ENCODE peak calls at places on chromosomes 7 and 10, in six cellular contexts. One of them, this sample, is unnamed.

GRCh38 chr7:28926871-28927597 is 31.1 kb downstream of the TRIL start:
- DNase-seq in fibroblast of mammary gland: peak
- DNase-seq in A172: peak
- DNase-seq in SHP77: peak
- DNase-seq in nucleus accumbens: peak
- DNase-seq in activated T-cell treated with anti-CD3 and anti-CD28 coated beads, Interleukin-2, amount 50 U/mL, for 72 hours: peak
- DNase-seq in this sample: peak

GRCh38 chr10:34252111-34252510 is 563.0 kb downstream of the PARD3 start:
- DNase-seq in fibroblast of mammary gland: no peak
- DNase-seq in A172: peak
- DNase-seq in SHP77: peak
- DNase-seq in nucleus accumbens: no peak
- DNase-seq in activated T-cell treated with anti-CD3 and anti-CD28 coated beads, Interleukin-2, amount 50 U/mL, for 72 hours: no peak
- DNase-seq in this sample: no peak

GRCh38 chr10:31936933-31937332 is 8.3 kb upstream of the ARHGAP12 start:
- DNase-seq in fibroblast of mammary gland: peak
- DNase-seq in A172: no peak
- DNase-seq in SHP77: no peak
- DNase-seq in nucleus accumbens: no peak
- DNase-seq in activated T-cell treated with anti-CD3 and anti-CD28 coated beads, Interleukin-2, amount 50 U/mL, for 72 hours: no peak
- DNase-seq in this sample: no peak

GRCh38 chr10:100817268-100817839 is 72.0 kb downstream of the PAX2 start:
- DNase-seq in fibroblast of mammary gland: no peak
- DNase-seq in A172: no peak
- DNase-seq in SHP77: peak
- DNase-seq in nucleus accumbens: no peak
- DNase-seq in activated T-cell treated with anti-CD3 and anti-CD28 coated beads, Interleukin-2, amount 50 U/mL, for 72 hours: no peak
- DNase-seq in this sample: no peak

GRCh38 chr7:191105-192034 is 1.0 kb upstream of the FAM20C start:
- DNase-seq in fibroblast of mammary gland: peak
- DNase-seq in A172: peak
- DNase-seq in SHP77: no peak
- DNase-seq in nucleus accumbens: no peak
- DNase-seq in activated T-cell treated with anti-CD3 and anti-CD28 coated beads, Interleukin-2, amount 50 U/mL, for 72 hours: no peak
- DNase-seq in this sample: no peak

GRCh38 chr7:66609176-66609575 is 19.5 kb upstream of the KCTD7 start:
- DNase-seq in fibroblast of mammary gland: no peak
- DNase-seq in A172: no peak
- DNase-seq in SHP77: no peak
- DNase-seq in nucleus accumbens: no peak
- DNase-seq in activated T-cell treated with anti-CD3 and anti-CD28 coated beads, Interleukin-2, amount 50 U/mL, for 72 hours: no peak
- DNase-seq in this sample: no peak

GRCh38 chr10:99595236-99595635 is 25.0 kb downstream of the SLC25A28 start:
- DNase-seq in fibroblast of mammary gland: no peak
- DNase-seq in A172: no peak
- DNase-seq in SHP77: no peak
- DNase-seq in nucleus accumbens: no peak
- DNase-seq in activated T-cell treated with anti-CD3 and anti-CD28 coated beads, Interleukin-2, amount 50 U/mL, for 72 hours: no peak
- DNase-seq in this sample: no peak

GRCh38 chr7:100629117-100629711 is 12.1 kb downstream of the TFR2 start:
- DNase-seq in fibroblast of mammary gland: peak
- DNase-seq in A172: peak
- DNase-seq in SHP77: peak
- DNase-seq in nucleus accumbens: no peak
- DNase-seq in activated T-cell treated with anti-CD3 and anti-CD28 coated beads, Interleukin-2, amount 50 U/mL, for 72 hours: peak
- DNase-seq in this sample: no peak

GRCh38 chr10:61390841-61391240 is 62.3 kb downstream of the TMEM26 start:
- DNase-seq in fibroblast of mammary gland: no peak
- DNase-seq in A172: no peak
- DNase-seq in SHP77: no peak
- DNase-seq in nucleus accumbens: no peak
- DNase-seq in activated T-cell treated with anti-CD3 and anti-CD28 coated beads, Interleukin-2, amount 50 U/mL, for 72 hours: no peak
- DNase-seq in this sample: no peak